ENCODE peak calls at places on chromosomes 7 and 10, in eight cellular contexts. Z, E, S, T, U, D, H and W are unnamed samples.

GRCh38 chr7:91353923-91354322 is 89.7 kb downstream of the FZD1 start:
- DNase-seq in D (no peak), U (no peak), E (no peak), S (peak), Z (no peak), H (no peak), T (no peak), W (no peak)

GRCh38 chr7:127322351-127322750 is 69.6 kb upstream of the GRM8 start:
- DNase-seq in T (no peak), U (no peak), S (no peak), E (no peak), H (no peak), D (no peak), Z (no peak), W (no peak)

GRCh38 chr7:137169282-137169698 is 174.2 kb downstream of the PTN start:
- DNase-seq in T (peak), H (peak), U (peak), D (peak), S (peak), Z (peak), E (peak), W (peak)

GRCh38 chr10:124291009-124291671 is 127.6 kb downstream of the OAT start:
- DNase-seq in S (no peak), Z (peak), D (no peak), U (no peak), E (peak), T (no peak), H (no peak), W (no peak)

GRCh38 chr7:39703143-39703542 is 79.8 kb downstream of the RALA start:
- DNase-seq in T (no peak), U (no peak), D (peak), Z (no peak), S (peak), H (no peak), E (no peak), W (no peak)

GRCh38 chr10:132589015-132589414 is 51.4 kb downstream of the INPP5A start:
- DNase-seq in E (no peak), H (no peak), T (no peak), Z (no peak), S (no peak), D (no peak), U (no peak), W (no peak)

GRCh38 chr10:71835671-71836593 is 15.1 kb downstream of the PSAP start:
- DNase-seq in U (peak), Z (peak), H (no peak), T (peak), S (no peak), E (no peak), D (peak), W (no peak)

GRCh38 chr7:26588511-26588910 is 275.9 kb downstream of the SKAP2 start:
- DNase-seq in D (no peak), S (peak), E (no peak), U (no peak), T (no peak), H (no peak), Z (no peak), W (no peak)

GRCh38 chr7:121547341-121548092 is 151.4 kb upstream of the FAM3C start:
- DNase-seq in U (peak), E (no peak), S (peak), D (peak), T (peak), H (peak), Z (no peak), W (no peak)

GRCh38 chr10:71255817-71256660 is 43.7 kb downstream of the UNC5B start:
- DNase-seq in T (peak), U (peak), H (peak), S (no peak), D (peak), E (peak), Z (peak), W (no peak)

GRCh38 chr7:45921699-45922519 is 837 bp upstream of the IGFBP3 start:
- DNase-seq in T (peak), U (peak), H (peak), E (peak), Z (no peak), D (peak), S (peak), W (no peak)

GRCh38 chr10:33571616-33572015 is 237.1 kb upstream of the NRP1 start:
- DNase-seq in E (no peak), H (peak), T (peak), S (no peak), U (no peak), D (peak), Z (no peak), W (peak)

GRCh38 chr10:120052964-120053363 is 160.4 kb downstream of the SEC23IP start:
- DNase-seq in T (no peak), H (no peak), D (no peak), E (peak), Z (no peak), U (no peak), S (no peak), W (no peak)

GRCh38 chr7:44379366-44380178 is 54.2 kb upstream of the CAMK2B start:
- DNase-seq in D (peak), E (no peak), Z (no peak), H (no peak), T (peak), U (peak), S (no peak), W (no peak)

GRCh38 chr7:91942312-91942711 is 1.6 kb downstream of the AKAP9 start:
- DNase-seq in E (no peak), D (no peak), U (no peak), S (no peak), H (no peak), Z (no peak), T (peak), W (no peak)

GRCh38 chr7:45215611-45216062 is 58.0 kb downstream of the RAMP3 start:
- DNase-seq in H (no peak), E (no peak), S (no peak), Z (no peak), T (no peak), D (no peak), U (no peak), W (no peak)

GRCh38 chr10:72088879-72089585 is 681 bp upstream of the SPOCK2 start:
- DNase-seq in Z (no peak), H (no peak), T (no peak), S (peak), U (peak), D (no peak), E (no peak), W (no peak)

GRCh38 chr10:132578287-132578951 is 40.8 kb downstream of the INPP5A start:
- DNase-seq in H (no peak), U (no peak), S (no peak), E (no peak), T (no peak), D (no peak), Z (peak), W (no peak)

GRCh38 chr10:58266826-58267712 is 625 bp downstream of the IPMK start:
- DNase-seq in E (peak), Z (peak), D (peak), U (peak), T (peak), S (peak), H (peak), W (no peak)

GRCh38 chr10:86402283-86402931 is 35.8 kb upstream of the GRID1 start:
- DNase-seq in U (no peak), D (peak), H (no peak), E (no peak), Z (no peak), T (no peak), S (peak), W (no peak)

GRCh38 chr7:36155811-36156361 is 2.8 kb downstream of the EEPD1 start:
- DNase-seq in U (peak), T (no peak), H (no peak), E (peak), S (peak), Z (peak), D (peak), W (no peak)

GRCh38 chr10:14839305-14839695 is 1.2 kb downstream of the HSPA14 start:
- DNase-seq in D (no peak), T (peak), S (peak), H (no peak), U (peak), Z (no peak), E (peak), W (no peak)

GRCh38 chr10:42935466-42935865 is 141.4 kb upstream of the RET start:
- DNase-seq in U (no peak), S (no peak), E (no peak), T (no peak), Z (no peak), H (no peak), D (no peak), W (no peak)

GRCh38 chr7:93923946-93924345 is 2.4 kb downstream of the GNG11 start:
- DNase-seq in D (peak), H (no peak), E (no peak), T (no peak), Z (no peak), S (no peak), U (peak), W (no peak)

GRCh38 chr7:93923291-93923690 is 1.8 kb downstream of the GNG11 start:
- DNase-seq in D (no peak), U (peak), E (no peak), S (no peak), T (no peak), Z (no peak), H (no peak), W (no peak)

GRCh38 chr7:93921607-93922446 is at the start of gene GNG11:
- DNase-seq in H (peak), S (peak), U (peak), D (peak), E (peak), T (peak), Z (peak), W (no peak)

GRCh38 chr7:93921190-93921585 is 347 bp upstream of the GNG11 start:
- DNase-seq in E (no peak), T (no peak), U (peak), D (no peak), S (no peak), H (no peak), Z (no peak), W (no peak)

GRCh38 chr7:93920496-93921189 is 892 bp upstream of the GNG11 start:
- DNase-seq in E (no peak), T (no peak), U (peak), D (no peak), H (no peak), S (peak), Z (no peak), W (no peak)
- H3K27ac ChIP-seq in E (peak), T (no peak), U (no peak), D (peak), H (no peak), S (no peak), Z (peak), W (no peak)

GRCh38 chr10:104247513-104248146 is 7.1 kb upstream of the GSTO1 start:
- DNase-seq in E (no peak), S (no peak), T (no peak), U (no peak), Z (no peak), H (no peak), D (no peak), W (no peak)
- H3K27ac ChIP-seq in E (no peak), S (no peak), T (no peak), U (no peak), Z (no peak), H (no peak), D (no peak), W (peak)

DNA sequence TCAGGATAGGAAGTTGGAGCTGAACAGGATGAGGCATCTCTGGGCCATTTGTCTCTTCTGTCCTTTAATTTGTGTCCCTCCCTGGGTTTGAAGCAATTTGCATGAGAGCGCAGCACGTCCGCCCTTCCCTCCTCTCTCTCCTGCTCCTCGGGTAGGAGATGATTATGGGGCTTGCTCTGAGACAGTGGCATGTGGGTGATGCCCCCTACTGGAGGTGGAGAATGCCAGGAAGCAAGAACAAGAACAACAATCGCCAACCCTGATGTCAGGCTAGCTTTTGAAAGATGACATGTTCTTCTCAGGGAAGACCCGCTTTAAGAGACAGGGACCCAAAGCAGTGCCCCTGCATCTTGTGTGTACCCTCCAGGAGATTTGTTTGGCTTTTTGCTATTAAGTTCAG is 63.9 kb upstream of the LOXL4 start:
- DNase-seq in H (no peak), S (peak), D (no peak), E (no peak), U (no peak), T (peak), Z (no peak), W (no peak)
- H3K27ac ChIP-seq in H (no peak), S (no peak), D (no peak), E (no peak), U (no peak), T (no peak), Z (no peak), W (no peak)

GRCh38 chr7:2807846-2808772 is 36.0 kb downstream of the GNA12 start:
- DNase-seq in T (no peak), E (no peak), S (peak), Z (peak), H (no peak), U (peak), D (peak), W (no peak)
- H3K27ac ChIP-seq in T (no peak), E (no peak), S (peak), Z (no peak), H (no peak), U (peak), D (peak), W (no peak)

GRCh38 chr7:159198016-159198724 is 53.5 kb upstream of the VIPR2 start:
- DNase-seq in T (no peak), E (no peak), U (no peak), S (no peak), Z (no peak), D (no peak), H (no peak), W (no peak)
- H3K27ac ChIP-seq in T (no peak), E (no peak), U (no peak), S (no peak), Z (no peak), D (no peak), H (no peak), W (no peak)

DNA sequence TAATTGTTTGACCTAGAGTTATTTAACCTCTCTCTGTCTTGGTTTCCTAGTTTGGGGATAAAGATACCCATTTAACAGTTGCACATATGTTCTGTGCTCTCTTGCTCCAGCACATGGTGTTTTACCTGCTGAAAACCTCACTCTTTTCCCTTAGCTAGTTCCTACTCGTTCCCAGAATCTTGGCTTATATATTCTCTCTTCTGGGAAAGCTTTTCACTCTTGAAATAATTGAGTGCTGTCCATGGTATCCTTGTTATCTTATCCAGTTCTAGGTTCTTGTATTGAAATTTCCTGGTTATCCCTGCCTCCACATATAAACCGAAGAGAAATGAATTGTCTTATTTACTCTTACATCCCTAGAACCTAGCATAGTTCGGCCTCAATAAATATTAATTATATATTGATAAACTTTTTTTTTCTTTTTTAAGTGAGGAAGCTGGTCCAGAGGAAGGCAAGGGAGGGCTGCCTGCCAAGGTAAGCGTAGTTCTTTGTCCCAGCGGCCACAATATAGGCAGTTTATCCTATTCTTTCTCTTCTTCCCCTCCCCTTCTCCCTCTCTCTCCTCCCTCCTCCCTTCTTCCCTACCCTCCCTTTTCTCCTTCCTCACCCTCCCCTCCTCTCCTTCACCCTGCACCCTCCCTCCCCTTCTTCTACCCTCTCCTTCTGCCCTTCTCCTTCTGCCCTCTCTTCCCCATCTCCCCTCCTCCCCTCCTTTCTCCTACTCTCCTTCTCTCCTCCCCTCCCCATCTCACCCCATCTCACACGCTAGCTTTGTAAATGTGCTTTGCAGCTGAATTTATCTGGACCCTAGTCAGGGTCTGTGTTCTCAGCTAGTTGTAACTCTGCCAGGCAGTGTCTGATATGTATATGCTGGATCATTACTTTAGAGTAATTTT is 7.9 kb downstream of the WEE2 start:
- DNase-seq in E (no peak), S (peak), D (no peak), U (no peak), T (no peak), H (no peak), Z (no peak), W (no peak)
- H3K27ac ChIP-seq in E (no peak), S (no peak), D (no peak), U (no peak), T (no peak), H (no peak), Z (no peak), W (no peak)

DNA sequence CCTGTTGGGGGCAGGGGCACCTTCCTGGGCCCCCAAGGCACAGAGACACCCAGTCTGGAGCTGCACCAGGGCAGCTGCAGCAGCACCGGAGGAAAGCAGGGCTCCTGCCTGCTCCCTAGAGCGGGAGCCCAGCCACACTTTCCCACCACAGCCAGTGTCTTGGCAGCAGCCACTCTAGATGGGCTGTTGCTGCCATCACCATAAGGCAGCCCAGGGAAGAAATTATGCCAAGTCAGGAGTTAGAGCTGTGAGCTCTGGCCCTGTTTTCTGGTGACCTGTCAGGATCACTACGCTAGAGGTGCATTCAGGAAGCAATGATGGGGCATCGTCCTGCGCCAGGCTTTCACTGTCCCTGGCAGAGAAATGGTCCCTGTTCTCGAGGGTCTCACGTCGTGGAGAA is 38.0 kb upstream of the ZNRF2 start:
- DNase-seq in H (no peak), Z (no peak), S (no peak), D (no peak), U (no peak), E (no peak), T (no peak), W (no peak)
- H3K27ac ChIP-seq in H (no peak), Z (no peak), S (no peak), D (no peak), U (no peak), E (no peak), T (no peak), W (no peak)

GRCh38 chr7:47330561-47331178 is 251.2 kb downstream of the TNS3 start:
- DNase-seq in S (no peak), E (no peak), T (no peak), Z (no peak), H (no peak), U (no peak), D (no peak), W (no peak)
- H3K27ac ChIP-seq in S (no peak), E (no peak), T (no peak), Z (peak), H (peak), U (no peak), D (no peak), W (no peak)

GRCh38 chr7:94971051-94971867 is 63.9 kb downstream of the PPP1R9A start:
- DNase-seq in D (no peak), Z (no peak), U (no peak), T (no peak), H (no peak), E (no peak), S (no peak), W (no peak)

GRCh38 chr7:94973844-94974243 is 66.5 kb downstream of the PPP1R9A start:
- DNase-seq in H (no peak), Z (no peak), D (no peak), U (no peak), E (no peak), S (no peak), T (no peak), W (no peak)

GRCh38 chr7:94970085-94970576 is 62.7 kb downstream of the PPP1R9A start:
- DNase-seq in D (no peak), Z (no peak), U (no peak), E (no peak), H (no peak), S (no peak), T (no peak), W (no peak)

GRCh38 chr7:94974436-94974835 is 67.0 kb downstream of the PPP1R9A start:
- DNase-seq in E (no peak), T (no peak), H (no peak), S (no peak), D (no peak), Z (no peak), U (no peak), W (no peak)

DNA sequence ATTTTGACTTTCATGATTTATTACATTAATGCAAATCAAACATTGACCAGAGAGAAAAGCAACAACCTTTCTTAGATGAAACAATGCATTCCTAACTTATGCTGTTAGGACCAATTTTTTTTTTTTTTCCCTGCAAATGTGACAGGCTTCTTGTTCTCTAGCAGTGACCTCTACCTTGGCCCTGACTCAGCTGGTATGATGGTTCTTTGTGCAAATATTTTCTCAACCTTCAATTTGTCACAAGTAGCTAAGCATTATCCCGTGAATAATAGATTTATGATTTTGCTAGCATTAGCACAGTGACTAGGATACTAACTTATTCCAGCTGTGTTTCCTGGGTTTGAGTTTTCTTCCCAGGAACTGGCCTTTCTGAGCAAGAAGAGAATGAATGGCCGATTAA is 64.9 kb downstream of the PPP1R9A start:
- DNase-seq in D (no peak), U (no peak), T (no peak), H (no peak), Z (no peak), E (no peak), S (no peak), W (no peak)
- H3K27ac ChIP-seq in D (no peak), U (no peak), T (no peak), H (no peak), Z (no peak), E (no peak), S (no peak), W (no peak)